ENCODE peak calls at places on chromosomes 7 and 10, in ten cellular contexts. One of them, this sample, is unnamed.

GRCh38 chr7:143256325-143256724 is 6.9 kb upstream of the GSTK1 start:
- DNase-seq in left ventricle myocardium inferior: no peak
- DNase-seq in CD4-positive, alpha-beta memory T cell: no peak
- DNase-seq in ovary: no peak
- DNase-seq in GM23248: no peak
- DNase-seq in aorta: no peak
- DNase-seq in brain microvascular endothelial cell: no peak
- DNase-seq in heart right ventricle: no peak
- DNase-seq in psoas muscle: no peak
- DNase-seq in mammary epithelial cell: no peak
- DNase-seq in this sample: no peak

GRCh38 chr7:154996756-154997155 is 6.2 kb downstream of the PAXIP1 start:
- DNase-seq in left ventricle myocardium inferior: no peak
- DNase-seq in CD4-positive, alpha-beta memory T cell: no peak
- DNase-seq in ovary: no peak
- DNase-seq in GM23248: no peak
- DNase-seq in aorta: no peak
- DNase-seq in brain microvascular endothelial cell: no peak
- DNase-seq in heart right ventricle: no peak
- DNase-seq in psoas muscle: no peak
- DNase-seq in mammary epithelial cell: no peak
- DNase-seq in this sample: no peak

GRCh38 chr7:37784015-37784414 is 64.4 kb upstream of the NME8 start:
- DNase-seq in left ventricle myocardium inferior: no peak
- DNase-seq in CD4-positive, alpha-beta memory T cell: no peak
- DNase-seq in ovary: no peak
- DNase-seq in GM23248: no peak
- DNase-seq in aorta: no peak
- DNase-seq in brain microvascular endothelial cell: no peak
- DNase-seq in heart right ventricle: no peak
- DNase-seq in psoas muscle: no peak
- DNase-seq in mammary epithelial cell: no peak
- DNase-seq in this sample: no peak

GRCh38 chr7:106911959-106912358 is 46.9 kb downstream of the PIK3CG start:
- DNase-seq in left ventricle myocardium inferior: no peak
- DNase-seq in CD4-positive, alpha-beta memory T cell: no peak
- DNase-seq in ovary: no peak
- DNase-seq in GM23248: no peak
- DNase-seq in aorta: no peak
- DNase-seq in brain microvascular endothelial cell: no peak
- DNase-seq in heart right ventricle: no peak
- DNase-seq in psoas muscle: no peak
- DNase-seq in mammary epithelial cell: no peak
- DNase-seq in this sample: no peak

GRCh38 chr10:79312601-79313187 is 34.6 kb upstream of the PPIF start:
- DNase-seq in left ventricle myocardium inferior: no peak
- DNase-seq in CD4-positive, alpha-beta memory T cell: no peak
- DNase-seq in ovary: no peak
- DNase-seq in GM23248: no peak
- DNase-seq in aorta: no peak
- DNase-seq in brain microvascular endothelial cell: no peak
- DNase-seq in heart right ventricle: no peak
- DNase-seq in psoas muscle: no peak
- DNase-seq in mammary epithelial cell: no peak
- DNase-seq in this sample: peak; percentile 58

GRCh38 chr10:83580373-83581012 is 558.8 kb upstream of the GHITM start:
- DNase-seq in left ventricle myocardium inferior: no peak
- DNase-seq in CD4-positive, alpha-beta memory T cell: no peak
- DNase-seq in ovary: no peak
- DNase-seq in GM23248: no peak
- DNase-seq in aorta: no peak
- DNase-seq in brain microvascular endothelial cell: no peak
- DNase-seq in heart right ventricle: no peak
- DNase-seq in psoas muscle: no peak
- DNase-seq in mammary epithelial cell: no peak
- DNase-seq in this sample: no peak

GRCh38 chr7:21450076-21450475 is 22.2 kb downstream of the SP4 start:
- DNase-seq in left ventricle myocardium inferior: no peak
- DNase-seq in CD4-positive, alpha-beta memory T cell: no peak
- DNase-seq in ovary: no peak
- DNase-seq in GM23248: no peak
- DNase-seq in aorta: no peak
- DNase-seq in brain microvascular endothelial cell: no peak
- DNase-seq in heart right ventricle: no peak
- DNase-seq in psoas muscle: no peak
- DNase-seq in mammary epithelial cell: no peak
- DNase-seq in this sample: no peak

GRCh38 chr7:12028508-12028907 is 182.6 kb upstream of the TMEM106B start:
- DNase-seq in left ventricle myocardium inferior: no peak
- DNase-seq in CD4-positive, alpha-beta memory T cell: no peak
- DNase-seq in ovary: no peak
- DNase-seq in GM23248: peak; percentile 12
- DNase-seq in aorta: no peak
- DNase-seq in brain microvascular endothelial cell: peak; percentile 53
- DNase-seq in heart right ventricle: no peak
- DNase-seq in psoas muscle: no peak
- DNase-seq in mammary epithelial cell: no peak
- DNase-seq in this sample: no peak

GRCh38 chr7:16315280-16315679 is 106.1 kb downstream of the CRPPA start:
- DNase-seq in left ventricle myocardium inferior: no peak
- DNase-seq in CD4-positive, alpha-beta memory T cell: no peak
- DNase-seq in ovary: no peak
- DNase-seq in GM23248: no peak
- DNase-seq in aorta: no peak
- DNase-seq in brain microvascular endothelial cell: no peak
- DNase-seq in heart right ventricle: no peak
- DNase-seq in psoas muscle: no peak
- DNase-seq in mammary epithelial cell: peak; percentile 10
- DNase-seq in this sample: no peak

GRCh38 chr7:118250860-118251494 is 26.5 kb downstream of the ANKRD7 start:
- DNase-seq in left ventricle myocardium inferior: no peak
- DNase-seq in CD4-positive, alpha-beta memory T cell: no peak
- DNase-seq in ovary: no peak
- DNase-seq in GM23248: peak; percentile 15
- DNase-seq in aorta: no peak
- DNase-seq in brain microvascular endothelial cell: no peak
- DNase-seq in heart right ventricle: no peak
- DNase-seq in psoas muscle: no peak
- DNase-seq in mammary epithelial cell: no peak
- DNase-seq in this sample: no peak

GRCh38 chr10:1737222-1738061 is at the start of gene ADARB2:
- DNase-seq in left ventricle myocardium inferior: no peak
- DNase-seq in CD4-positive, alpha-beta memory T cell: no peak
- DNase-seq in ovary: no peak
- DNase-seq in GM23248: peak; percentile 1
- DNase-seq in aorta: no peak
- DNase-seq in brain microvascular endothelial cell: peak; percentile 1
- DNase-seq in heart right ventricle: peak; percentile 27
- DNase-seq in psoas muscle: no peak
- DNase-seq in mammary epithelial cell: peak; percentile 2
- DNase-seq in this sample: no peak

GRCh38 chr10:122435212-122435827 is 19.1 kb upstream of the ARMS2 start:
- DNase-seq in left ventricle myocardium inferior: no peak
- DNase-seq in CD4-positive, alpha-beta memory T cell: no peak
- DNase-seq in ovary: no peak
- DNase-seq in GM23248: peak; percentile 72
- DNase-seq in aorta: no peak
- DNase-seq in brain microvascular endothelial cell: no peak
- DNase-seq in heart right ventricle: no peak
- DNase-seq in psoas muscle: no peak
- DNase-seq in mammary epithelial cell: no peak
- DNase-seq in this sample: no peak

GRCh38 chr10:61663466-61663865 is 737 bp downstream of the CABCOCO1 start:
- DNase-seq in left ventricle myocardium inferior: no peak
- DNase-seq in CD4-positive, alpha-beta memory T cell: no peak
- DNase-seq in ovary: no peak
- DNase-seq in GM23248: peak; percentile 16
- DNase-seq in aorta: no peak
- DNase-seq in brain microvascular endothelial cell: no peak
- DNase-seq in heart right ventricle: no peak
- DNase-seq in psoas muscle: no peak
- DNase-seq in mammary epithelial cell: no peak
- DNase-seq in this sample: no peak

GRCh38 chr10:95327367-95327766 is 36.6 kb upstream of the PDLIM1 start:
- DNase-seq in left ventricle myocardium inferior: peak; percentile 56
- DNase-seq in CD4-positive, alpha-beta memory T cell: no peak
- DNase-seq in ovary: no peak
- DNase-seq in GM23248: no peak
- DNase-seq in aorta: no peak
- DNase-seq in brain microvascular endothelial cell: peak; percentile 31
- DNase-seq in heart right ventricle: peak; percentile 79
- DNase-seq in psoas muscle: peak; percentile 67
- DNase-seq in mammary epithelial cell: peak; percentile 51
- DNase-seq in this sample: no peak

GRCh38 chr10:73932625-73933112 is 21.7 kb downstream of the PLAU start:
- DNase-seq in left ventricle myocardium inferior: no peak
- DNase-seq in CD4-positive, alpha-beta memory T cell: no peak
- DNase-seq in ovary: no peak
- DNase-seq in GM23248: no peak
- DNase-seq in aorta: no peak
- DNase-seq in brain microvascular endothelial cell: no peak
- DNase-seq in heart right ventricle: no peak
- DNase-seq in psoas muscle: no peak
- DNase-seq in mammary epithelial cell: no peak
- DNase-seq in this sample: no peak

GRCh38 chr7:113197274-113197673 is 78.9 kb upstream of the SMIM30 start:
- DNase-seq in left ventricle myocardium inferior: no peak
- DNase-seq in CD4-positive, alpha-beta memory T cell: no peak
- DNase-seq in ovary: no peak
- DNase-seq in GM23248: peak; percentile 88
- DNase-seq in aorta: no peak
- DNase-seq in brain microvascular endothelial cell: peak; percentile 67
- DNase-seq in heart right ventricle: no peak
- DNase-seq in psoas muscle: no peak
- DNase-seq in mammary epithelial cell: peak; percentile 57
- DNase-seq in this sample: no peak

GRCh38 chr7:131233193-131233592 is 94.5 kb upstream of the MKLN1 start:
- DNase-seq in left ventricle myocardium inferior: no peak
- DNase-seq in CD4-positive, alpha-beta memory T cell: no peak
- DNase-seq in ovary: no peak
- DNase-seq in GM23248: no peak
- DNase-seq in aorta: no peak
- DNase-seq in brain microvascular endothelial cell: no peak
- DNase-seq in heart right ventricle: no peak
- DNase-seq in psoas muscle: no peak
- DNase-seq in mammary epithelial cell: no peak
- DNase-seq in this sample: no peak

GRCh38 chr7:126578338-126578737 is 674.4 kb downstream of the GRM8 start:
- DNase-seq in left ventricle myocardium inferior: no peak
- DNase-seq in CD4-positive, alpha-beta memory T cell: no peak
- DNase-seq in ovary: no peak
- DNase-seq in GM23248: no peak
- DNase-seq in aorta: no peak
- DNase-seq in brain microvascular endothelial cell: no peak
- DNase-seq in heart right ventricle: no peak
- DNase-seq in psoas muscle: no peak
- DNase-seq in mammary epithelial cell: no peak
- DNase-seq in this sample: no peak

GRCh38 chr7:70060298-70061068 is 462.2 kb downstream of the AUTS2 start:
- DNase-seq in left ventricle myocardium inferior: no peak
- DNase-seq in CD4-positive, alpha-beta memory T cell: no peak
- DNase-seq in ovary: no peak
- DNase-seq in GM23248: no peak
- DNase-seq in aorta: no peak
- DNase-seq in brain microvascular endothelial cell: no peak
- DNase-seq in heart right ventricle: no peak
- DNase-seq in psoas muscle: no peak
- DNase-seq in mammary epithelial cell: no peak
- DNase-seq in this sample: no peak

GRCh38 chr7:41147651-41148360 is 555.1 kb downstream of the INHBA start:
- DNase-seq in left ventricle myocardium inferior: no peak
- DNase-seq in CD4-positive, alpha-beta memory T cell: no peak
- DNase-seq in ovary: no peak
- DNase-seq in GM23248: peak; percentile 42
- DNase-seq in aorta: no peak
- DNase-seq in brain microvascular endothelial cell: no peak
- DNase-seq in heart right ventricle: no peak
- DNase-seq in psoas muscle: no peak
- DNase-seq in mammary epithelial cell: no peak
- DNase-seq in this sample: peak; percentile 29
- H3K27ac ChIP-seq in left ventricle myocardium inferior: no peak overlapping the region
- H3K27ac ChIP-seq in CD4-positive, alpha-beta memory T cell: no peak overlapping the region
- H3K27ac ChIP-seq in ovary: no peak overlapping the region
- H3K27ac ChIP-seq in GM23248: peak overlapping the region; percentile 57
- H3K27ac ChIP-seq in aorta: no peak overlapping the region
- H3K27ac ChIP-seq in brain microvascular endothelial cell: no peak overlapping the region
- H3K27ac ChIP-seq in heart right ventricle: no peak overlapping the region
- H3K27ac ChIP-seq in psoas muscle: no peak overlapping the region
- H3K27ac ChIP-seq in mammary epithelial cell: peak overlapping the region; percentile 99
- H3K27ac ChIP-seq in this sample: no peak overlapping the region

GRCh38 chr7:159103382-159104187 is 41.1 kb downstream of the VIPR2 start:
- DNase-seq in left ventricle myocardium inferior: no peak
- DNase-seq in CD4-positive, alpha-beta memory T cell: no peak
- DNase-seq in ovary: peak; percentile 1
- DNase-seq in GM23248: no peak
- DNase-seq in aorta: peak; percentile 19
- DNase-seq in brain microvascular endothelial cell: no peak
- DNase-seq in heart right ventricle: no peak
- DNase-seq in psoas muscle: peak; percentile 3
- DNase-seq in mammary epithelial cell: no peak
- DNase-seq in this sample: no peak
- H3K27ac ChIP-seq in left ventricle myocardium inferior: peak overlapping the region; percentile 82
- H3K27ac ChIP-seq in CD4-positive, alpha-beta memory T cell: no peak overlapping the region
- H3K27ac ChIP-seq in ovary: no peak overlapping the region
- H3K27ac ChIP-seq in GM23248: no peak overlapping the region
- H3K27ac ChIP-seq in aorta: no peak overlapping the region
- H3K27ac ChIP-seq in brain microvascular endothelial cell: no peak overlapping the region
- H3K27ac ChIP-seq in heart right ventricle: peak overlapping the region; percentile 71
- H3K27ac ChIP-seq in psoas muscle: peak overlapping the region; percentile 67
- H3K27ac ChIP-seq in mammary epithelial cell: no peak overlapping the region
- H3K27ac ChIP-seq in this sample: no peak overlapping the region

GRCh38 chr10:114472874-114473248 is 68.6 kb upstream of the AFAP1L2 start:
- DNase-seq in left ventricle myocardium inferior: no peak
- DNase-seq in CD4-positive, alpha-beta memory T cell: no peak
- DNase-seq in ovary: no peak
- DNase-seq in GM23248: no peak
- DNase-seq in aorta: no peak
- DNase-seq in brain microvascular endothelial cell: no peak
- DNase-seq in heart right ventricle: no peak
- DNase-seq in psoas muscle: no peak
- DNase-seq in mammary epithelial cell: no peak
- DNase-seq in this sample: no peak
- H3K27ac ChIP-seq in left ventricle myocardium inferior: peak overlapping the region; percentile 92
- H3K27ac ChIP-seq in CD4-positive, alpha-beta memory T cell: no peak overlapping the region
- H3K27ac ChIP-seq in ovary: peak overlapping the region; percentile 43
- H3K27ac ChIP-seq in GM23248: no peak overlapping the region
- H3K27ac ChIP-seq in aorta: no peak overlapping the region
- H3K27ac ChIP-seq in brain microvascular endothelial cell: no peak overlapping the region
- H3K27ac ChIP-seq in heart right ventricle: no peak overlapping the region
- H3K27ac ChIP-seq in psoas muscle: no peak overlapping the region
- H3K27ac ChIP-seq in mammary epithelial cell: no peak overlapping the region
- H3K27ac ChIP-seq in this sample: peak overlapping the region; percentile 12

DNA sequence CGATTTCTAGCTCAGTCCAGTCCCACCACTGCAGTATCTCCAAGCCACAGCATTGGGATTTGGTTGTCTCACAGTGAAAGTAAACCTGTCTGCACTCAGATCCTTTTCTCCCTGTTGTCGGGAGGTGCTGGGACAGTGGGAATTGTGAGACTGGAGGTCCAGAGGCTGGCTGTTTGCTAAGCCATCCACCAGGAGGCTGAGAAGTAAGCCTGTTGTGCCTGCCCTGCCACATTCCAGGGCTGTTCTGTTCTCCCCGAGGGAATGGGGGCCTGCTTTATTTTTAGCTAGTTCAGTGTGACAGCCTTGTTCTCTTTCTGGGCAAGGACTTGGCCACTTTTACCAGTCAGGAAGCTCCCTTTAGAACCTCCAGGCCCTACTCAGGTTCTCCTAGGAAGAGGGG is 54.9 kb downstream of the HK1 start:
- DNase-seq in left ventricle myocardium inferior: no peak
- DNase-seq in CD4-positive, alpha-beta memory T cell: no peak
- DNase-seq in ovary: no peak
- DNase-seq in GM23248: peak; percentile 50
- DNase-seq in aorta: peak; percentile 78
- DNase-seq in brain microvascular endothelial cell: peak; percentile 29
- DNase-seq in heart right ventricle: peak; percentile 54
- DNase-seq in psoas muscle: no peak
- DNase-seq in mammary epithelial cell: peak; percentile 63
- DNase-seq in this sample: peak; percentile 79
- H3K27ac ChIP-seq in left ventricle myocardium inferior: peak overlapping the region; percentile 93
- H3K27ac ChIP-seq in CD4-positive, alpha-beta memory T cell: no peak overlapping the region
- H3K27ac ChIP-seq in ovary: no peak overlapping the region
- H3K27ac ChIP-seq in GM23248: no peak overlapping the region
- H3K27ac ChIP-seq in aorta: peak overlapping the region; percentile 62
- H3K27ac ChIP-seq in brain microvascular endothelial cell: peak overlapping the region; percentile 57
- H3K27ac ChIP-seq in heart right ventricle: peak overlapping the region; percentile 81
- H3K27ac ChIP-seq in psoas muscle: peak overlapping the region; percentile 93
- H3K27ac ChIP-seq in mammary epithelial cell: peak overlapping the region; percentile 59
- H3K27ac ChIP-seq in this sample: peak overlapping the region; percentile 87